ENCODE peak calls at places on chromosome 19, in four cellular contexts. M is endodermal cell, D is left ventricle myocardium inferior, O is suprapubic skin. Q is an unnamed sample.

GRCh38 chr19:56398809-56399208 is 5.3 kb upstream of the ZNF583 start:
- DNase-seq in D (no peak), M (no peak), O (no peak), Q (no peak)

GRCh38 chr19:56491399-56491798 is 14.3 kb upstream of the ZNF667 start:
- DNase-seq in O (no peak), M (no peak), D (no peak), Q (no peak)

GRCh38 chr19:5718579-5719273 is 1.2 kb downstream of the LONP1 start:
- DNase-seq in D (no peak), O (no peak), M (no peak), Q (no peak)

GRCh38 chr19:49588370-49589122 is 2.4 kb upstream of the PRR12 start:
- DNase-seq in D (no peak), M (no peak), O (no peak), Q (no peak)

GRCh38 chr19:46303702-46304397 is 7.0 kb downstream of the HIF3A start:
- DNase-seq in D (peak; percentile 63), M (peak; percentile 100), O (peak; percentile 84), Q (peak; percentile 92)

GRCh38 chr19:10214784-10215183 is 16.3 kb downstream of the S1PR2 start:
- DNase-seq in O (no peak), D (no peak), M (no peak), Q (no peak)

GRCh38 chr19:45883881-45884681 is 1.9 kb downstream of the IRF2BP1 start:
- DNase-seq in O (no peak), D (no peak), M (peak; percentile 66), Q (no peak)

GRCh38 chr19:39474139-39474620 is 6.5 kb upstream of the TIMM50 start:
- DNase-seq in O (no peak), M (peak; percentile 96), D (peak; percentile 58), Q (peak; percentile 82)

GRCh38 chr19:19405919-19406877 is 723 bp downstream of the GATAD2A start:
- DNase-seq in D (peak; percentile 59), O (peak; percentile 85), M (peak; percentile 78), Q (peak; percentile 83)

GRCh38 chr19:1967087-1967608 is 26.2 kb downstream of the CSNK1G2 start:
- DNase-seq in O (no peak), M (no peak), D (no peak), Q (no peak)

GRCh38 chr19:18173054-18173571 is 500 bp upstream of the IFI30 start:
- DNase-seq in O (peak; percentile 84), M (no peak), D (peak; percentile 52), Q (peak; percentile 91)

GRCh38 chr19:4620675-4621074 is 18.6 kb upstream of the TNFAIP8L1 start:
- DNase-seq in O (no peak), D (no peak), M (no peak), Q (no peak)

GRCh38 chr19:1858412-1859081 is 4.8 kb downstream of the KLF16 start:
- DNase-seq in D (no peak), O (no peak), M (no peak), Q (no peak)

GRCh38 chr19:3098141-3098514 is 4.0 kb downstream of the GNA11 start:
- DNase-seq in M (no peak), D (peak; percentile 57), O (peak; percentile 71), Q (peak; percentile 68)

GRCh38 chr19:6073858-6074708 is 36.2 kb downstream of the RFX2 start:
- DNase-seq in O (peak; percentile 63), M (no peak), D (no peak), Q (peak; percentile 48)

GRCh38 chr19:39502640-39503417 is 4.1 kb downstream of the DLL3 start:
- DNase-seq in O (no peak), D (peak; percentile 52), M (peak; percentile 92), Q (peak; percentile 83)

GRCh38 chr19:6765738-6766356 is 1.4 kb downstream of the SH2D3A start:
- DNase-seq in O (peak; percentile 80), M (peak; percentile 97), D (no peak), Q (peak; percentile 95)

GRCh38 chr19:18385675-18386542 is at the start of gene GDF15:
- DNase-seq in D (peak; percentile 61), M (peak; percentile 92), O (peak; percentile 87), Q (peak; percentile 94)

GRCh38 chr19:1862424-1863307 is 713 bp downstream of the KLF16 start:
- DNase-seq in D (no peak), O (peak; percentile 79), M (peak; percentile 83), Q (peak; percentile 78)

GRCh38 chr19:33819875-33820781 is 23.5 kb downstream of the KCTD15 start:
- DNase-seq in D (peak; percentile 84), M (peak; percentile 88), O (peak; percentile 92), Q (peak; percentile 95)

GRCh38 chr19:49746206-49746958 is 16.7 kb downstream of the TSKS start:
- DNase-seq in D (peak; percentile 38), O (peak; percentile 75), M (peak; percentile 96), Q (peak; percentile 72)

GRCh38 chr19:14198384-14199376 is 7.3 kb downstream of the ADGRL1 start:
- DNase-seq in M (peak; percentile 60), D (no peak), O (no peak), Q (no peak)

GRCh38 chr19:5696196-5697021 is 6.3 kb downstream of the RPL36 start:
- DNase-seq in M (peak; percentile 62), D (no peak), O (no peak), Q (no peak)

GRCh38 chr19:18839465-18840287 is 7.9 kb downstream of the UPF1 start:
- DNase-seq in D (no peak), O (no peak), M (peak; percentile 59), Q (no peak)

GRCh38 chr19:53158119-53158656 is 665 bp downstream of the ZNF347 start:
- DNase-seq in O (peak; percentile 64), D (peak; percentile 32), M (peak; percentile 76), Q (peak; percentile 68)

GRCh38 chr19:45087531-45087930 is 5.4 kb upstream of the PPP1R37 start:
- DNase-seq in D (no peak), M (no peak), O (no peak), Q (no peak)

GRCh38 chr19:52188822-52189744 is 769 bp upstream of the PPP2R1A start:
- DNase-seq in M (no peak), O (peak; percentile 90), D (peak; percentile 83), Q (peak; percentile 100)

GRCh38 chr19:6181119-6181518 is 45.7 kb downstream of the ACSBG2 start:
- DNase-seq in D (no peak), O (no peak), M (no peak), Q (no peak)

GRCh38 chr19:57934820-57935665 is at the start of gene ZNF418:
- DNase-seq in M (peak; percentile 90), O (no peak), D (peak; percentile 42), Q (peak; percentile 67)

GRCh38 chr19:48896191-48896720 is 2.3 kb downstream of the TULP2 start:
- DNase-seq in D (peak; percentile 65), O (peak; percentile 82), M (peak; percentile 98), Q (peak; percentile 78)

GRCh38 chr19:5975388-5975728 is 2.6 kb downstream of the RANBP3 start:
- DNase-seq in O (no peak), D (no peak), M (no peak), Q (no peak)

GRCh38 chr19:12828494-12828893 is 5.9 kb downstream of the RTBDN start:
- DNase-seq in O (no peak), M (peak; percentile 93), D (no peak), Q (no peak)

GRCh38 chr19:55087542-55087935 is 11.9 kb downstream of the EPS8L1 start:
- DNase-seq in D (no peak), M (no peak), O (peak; percentile 65), Q (no peak)

GRCh38 chr19:9667898-9668297 is 7.0 kb downstream of the ZNF562 start:
- DNase-seq in O (no peak), D (no peak), M (no peak), Q (no peak)

GRCh38 chr19:35887197-35887596 is 13.1 kb downstream of the NFKBID start:
- DNase-seq in M (no peak), O (no peak), D (no peak), Q (no peak)
- H3K36me3 ChIP-seq in M (peaks cover 44% of the 10 kb centered on the region), O (peaks cover 41% of the 10 kb centered on the region), D (peaks cover 40% of the 10 kb centered on the region), Q (peaks cover 47% of the 10 kb centered on the region)

GRCh38 chr19:17052439-17052838 is 22.8 kb downstream of the HAUS8 start:
- DNase-seq in O (no peak), M (peak; percentile 87), D (no peak), Q (no peak)
- H3K36me3 ChIP-seq in O (peaks cover 32% of the 10 kb centered on the region), M (peaks cover 49% of the 10 kb centered on the region), D (peaks cover 53% of the 10 kb centered on the region), Q (peaks cover 19% of the 10 kb centered on the region)

GRCh38 chr19:37977391-37977790 is 70.4 kb downstream of the SIPA1L3 start:
- DNase-seq in D (no peak), M (no peak), O (no peak), Q (peak; percentile 31)
- H3K36me3 ChIP-seq in D (no peaks in the 10 kb centered on the region), M (no peaks in the 10 kb centered on the region), O (no peaks in the 10 kb centered on the region), Q (no peaks in the 10 kb centered on the region)

DNA sequence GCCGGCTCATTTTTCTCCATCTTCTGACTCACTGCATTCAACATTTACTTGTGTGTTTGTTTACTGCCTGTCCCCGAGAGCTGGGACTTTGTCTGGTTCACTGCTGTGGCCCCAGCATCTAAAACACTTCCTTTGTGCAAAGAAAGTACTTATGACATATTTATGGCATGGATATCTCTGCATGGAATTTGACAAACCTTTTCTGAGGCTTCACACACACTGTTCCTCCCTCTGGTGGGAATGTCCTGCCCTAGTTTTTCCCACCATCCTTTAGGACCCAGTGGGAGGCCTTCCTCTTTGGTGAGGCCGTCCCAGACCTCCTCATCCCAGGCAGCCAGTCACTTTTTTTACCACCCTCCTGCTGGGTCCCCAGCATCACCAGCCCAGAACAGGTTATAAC is 1.4 kb upstream of the SRRM5 start:
- DNase-seq in M (peak; percentile 76), O (no peak), D (no peak), Q (no peak)
- H3K36me3 ChIP-seq in M (peaks cover 54% of the 10 kb centered on the region), O (peaks cover 39% of the 10 kb centered on the region), D (peaks cover 39% of the 10 kb centered on the region), Q (peaks cover 28% of the 10 kb centered on the region)

Q was measured in upper lobe of right lung.